ENCODE peak calls at places on chromosome 20, in ten cellular contexts. B, I, N, C, K, M, Q, V, H and L are unnamed samples.

GRCh38 chr20:36148439-36148838 is 6.1 kb upstream of the EPB41L1 start:
- DNase-seq in I (no peak), C (no peak), K (no peak), Q (no peak), B (no peak), V (no peak), M (no peak), H (no peak), N (no peak), L (no peak)

GRCh38 chr20:57991211-57991841 is 237.1 kb downstream of the ANKRD60 start:
- DNase-seq in C (no peak), I (peak), M (no peak), B (no peak), Q (peak), H (no peak), N (no peak), V (no peak), K (no peak), L (no peak)

GRCh38 chr20:58277578-58278344 is 31.8 kb upstream of the RAB22A start:
- DNase-seq in V (no peak), H (no peak), M (no peak), I (no peak), B (no peak), K (no peak), C (no peak), Q (no peak), N (no peak), L (no peak)

GRCh38 chr20:11451793-11452291 is 465.9 kb upstream of the BTBD3 start:
- DNase-seq in V (no peak), Q (no peak), B (no peak), N (no peak), H (no peak), C (no peak), I (no peak), M (peak), K (no peak), L (no peak)

GRCh38 chr20:38581013-38581412 is at the start of gene ADIG:
- DNase-seq in Q (no peak), I (no peak), M (no peak), B (no peak), H (peak), C (no peak), N (peak), K (no peak), V (no peak), L (no peak)

GRCh38 chr20:29301624-29302259 is 1955.7 kb upstream of the DEFB115 start:
- DNase-seq in C (no peak), N (no peak), B (peak), H (no peak), K (peak), I (no peak), M (no peak), Q (no peak), V (no peak), L (no peak)

GRCh38 chr20:20076297-20077065 is 24.1 kb downstream of the CFAP61 start:
- DNase-seq in H (no peak), N (no peak), K (no peak), V (no peak), B (no peak), M (peak), Q (peak), C (no peak), I (no peak), L (no peak)

GRCh38 chr20:64233725-64234124 is 21.8 kb upstream of the PCMTD2 start:
- DNase-seq in N (peak), H (no peak), M (no peak), Q (no peak), V (peak), C (no peak), B (no peak), I (peak), K (peak), L (no peak)

GRCh38 chr20:60192351-60192750 is 234.1 kb downstream of the CDH26 start:
- DNase-seq in M (no peak), Q (no peak), N (no peak), V (no peak), C (no peak), K (no peak), I (no peak), B (no peak), H (no peak), L (no peak)

DNA sequence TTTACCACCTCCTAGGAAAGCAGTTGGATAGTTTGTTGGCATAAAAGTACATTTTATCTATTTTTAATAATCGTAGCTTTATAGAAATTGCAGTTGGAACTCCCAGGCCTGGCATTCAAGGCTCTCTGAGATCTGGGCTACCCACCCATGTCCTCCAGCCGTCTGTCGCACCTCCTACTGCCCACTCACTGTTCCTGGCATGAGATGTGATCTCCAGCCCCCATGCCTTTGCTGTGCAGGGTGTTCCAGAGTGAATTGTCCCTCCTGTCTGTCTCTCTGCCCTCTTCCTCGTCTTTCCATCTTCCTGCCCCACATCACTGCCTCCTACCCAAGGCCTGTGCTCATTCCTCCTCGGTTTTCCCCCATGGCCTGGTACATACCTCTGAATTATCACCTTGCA is 50.7 kb downstream of the PTPN1 start:
- DNase-seq in H (no peak), M (no peak), N (no peak), Q (no peak), C (no peak), B (no peak), K (no peak), I (no peak), V (no peak), L (no peak)
- H3K4me3 ChIP-seq in H (no peak), M (no peak), N (no peak), Q (no peak), C (no peak), B (no peak), K (no peak), I (no peak), V (no peak), L (no peak)

GRCh38 chr20:34566978-34567884 is 8.7 kb downstream of the MAP1LC3A start:
- DNase-seq in C (no peak), I (no peak), M (no peak), V (no peak), K (no peak), H (no peak), B (no peak), Q (no peak), N (no peak), L (no peak)
- H3K4me3 ChIP-seq in C (no peak), I (no peak), M (no peak), V (no peak), K (no peak), H (no peak), B (no peak), Q (no peak), N (no peak), L (no peak)

GRCh38 chr20:63100926-63101699 is 94.3 kb upstream of the BHLHE23 start:
- DNase-seq in N (no peak), K (peak), B (peak), V (no peak), M (no peak), Q (no peak), H (no peak), C (no peak), I (peak), L (no peak)

GRCh38 chr20:63103402-63104311 is 96.9 kb upstream of the BHLHE23 start:
- DNase-seq in B (no peak), H (no peak), M (no peak), V (no peak), I (peak), N (no peak), K (no peak), C (no peak), Q (no peak), L (no peak)

GRCh38 chr20:63101781-63102719 is 95.3 kb upstream of the BHLHE23 start:
- DNase-seq in I (peak), V (peak), K (peak), Q (no peak), H (peak), B (peak), C (no peak), N (no peak), M (peak), L (no peak)

GRCh38 chr20:63104312-63105181 is 97.8 kb upstream of the BHLHE23 start:
- DNase-seq in N (no peak), H (no peak), I (no peak), C (no peak), Q (no peak), V (no peak), K (no peak), M (no peak), B (no peak), L (no peak)

GRCh38 chr20:63102720-63103375 is 96.1 kb upstream of the BHLHE23 start:
- DNase-seq in K (peak), M (no peak), C (no peak), N (no peak), H (no peak), V (peak), Q (no peak), I (peak), B (peak), L (no peak)
- H3K4me3 ChIP-seq in K (peak), M (no peak), C (no peak), N (peak), H (peak), V (peak), Q (peak), I (no peak), B (peak), L (peak)

DNA sequence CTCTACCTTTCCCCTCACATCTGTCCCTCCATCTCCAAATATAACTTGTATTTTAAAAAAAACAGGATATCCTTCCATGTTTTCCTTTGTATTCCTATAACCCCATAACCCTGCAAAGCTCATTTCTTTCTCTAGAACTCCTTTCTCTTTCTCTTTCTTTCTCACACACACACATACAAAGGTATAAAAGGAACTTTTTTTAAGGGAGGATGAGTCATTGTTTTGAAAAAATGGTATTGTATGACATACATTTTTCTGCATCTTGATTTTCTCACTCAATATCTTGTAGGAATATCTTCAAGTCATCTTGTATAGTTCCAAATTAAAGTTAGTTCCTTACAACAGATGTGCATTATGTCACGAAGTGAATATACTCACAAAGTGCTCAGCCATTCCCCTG is 78.2 kb upstream of the SULF2 start:
- DNase-seq in V (no peak), I (no peak), B (no peak), N (no peak), M (no peak), C (no peak), Q (no peak), H (no peak), K (no peak), L (no peak)
- H3K4me3 ChIP-seq in V (no peak), I (no peak), B (no peak), N (no peak), M (no peak), C (no peak), Q (no peak), H (no peak), K (no peak), L (no peak)

DNA sequence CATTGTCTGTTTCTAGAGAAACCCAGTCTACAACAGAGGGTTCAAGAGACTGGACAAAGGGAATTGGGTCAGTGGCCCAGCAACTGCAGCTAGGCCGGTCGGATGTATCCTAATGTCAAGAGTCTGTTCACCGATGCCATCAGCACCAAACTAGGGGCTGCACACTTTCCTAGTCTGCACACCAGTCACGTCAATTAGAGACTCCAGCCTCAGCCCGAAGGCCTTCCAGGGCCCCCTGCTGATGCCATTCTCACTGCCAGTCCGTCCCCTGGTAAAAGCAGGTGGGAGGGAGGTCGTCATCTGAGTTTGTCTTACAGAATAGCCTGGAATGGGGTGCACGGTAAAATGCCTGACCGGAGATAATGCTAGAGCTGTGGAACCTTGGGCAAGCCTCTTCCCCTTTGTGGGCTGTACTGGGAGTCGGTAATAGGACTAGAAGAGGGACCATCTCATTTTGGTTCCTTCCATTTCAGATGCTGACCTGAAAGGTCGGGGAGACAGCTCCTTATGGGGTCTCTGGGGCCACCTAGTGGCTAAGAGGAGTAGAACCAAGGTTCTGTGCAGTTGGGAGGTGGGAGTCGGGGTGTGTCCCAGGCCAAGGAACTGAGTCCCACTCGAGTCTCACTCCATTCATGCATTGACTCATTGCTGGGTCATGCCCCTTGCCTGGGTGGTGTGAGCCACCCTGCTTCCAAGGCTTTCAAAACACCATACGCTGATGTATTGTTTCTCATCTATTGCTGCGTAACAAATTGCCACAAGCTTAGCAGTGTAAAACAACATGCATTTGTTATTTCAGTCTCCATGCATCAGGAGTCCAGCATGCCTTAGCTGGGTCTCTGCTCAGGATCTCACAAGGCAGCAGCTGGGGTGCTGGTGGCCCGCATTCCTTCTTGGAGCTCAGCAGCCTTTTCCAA is 5.1 kb downstream of the SOX12 start:
- DNase-seq in I (no peak), K (no peak), B (peak), V (peak), N (no peak), M (peak), C (peak), H (peak), Q (no peak), L (no peak)
- H3K4me3 ChIP-seq in I (no peak), K (no peak), B (no peak), V (no peak), N (no peak), M (no peak), C (no peak), H (no peak), Q (no peak), L (no peak)

GRCh38 chr20:55264825-55265224 is 740.5 kb downstream of the CBLN4 start:
- DNase-seq in V (no peak), M (no peak), Q (no peak), N (no peak), B (no peak), I (no peak), H (no peak), C (no peak), K (no peak), L (no peak)
- H3K4me3 ChIP-seq in V (no peak), M (no peak), Q (no peak), N (no peak), B (no peak), I (no peak), H (no peak), C (no peak), K (no peak), L (no peak)

DNA sequence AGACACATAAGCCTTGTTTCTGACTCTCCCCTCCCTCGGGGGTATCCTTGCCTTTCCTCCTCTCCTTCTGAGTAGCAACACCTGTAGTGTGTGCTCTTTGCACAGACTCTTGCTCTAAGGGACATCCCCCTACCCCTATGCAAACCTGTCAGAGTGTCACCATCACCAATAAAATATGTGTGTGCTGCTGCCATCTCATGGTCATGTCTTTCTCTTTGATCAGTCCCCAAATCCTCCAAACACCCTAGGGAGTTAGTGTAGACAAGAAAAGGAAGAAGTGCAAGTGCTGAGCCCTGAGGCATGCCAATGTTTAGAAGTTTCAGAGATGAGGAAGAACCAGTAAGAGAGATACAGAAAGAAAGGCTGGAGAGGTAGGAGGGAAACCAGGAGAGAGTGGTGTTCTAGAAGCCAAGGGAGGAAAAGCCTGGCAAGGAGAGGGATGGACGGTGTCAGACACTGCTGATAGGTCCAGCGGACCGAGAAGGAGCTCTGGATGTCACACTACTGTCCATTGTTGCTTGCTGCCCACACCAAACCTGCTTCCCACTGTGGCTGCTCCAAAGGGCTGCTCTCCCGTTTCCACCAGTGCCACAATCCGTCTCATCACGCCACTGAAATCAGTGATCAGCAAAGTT is 16.4 kb downstream of the TRMT6 start:
- DNase-seq in Q (no peak), N (peak), M (no peak), C (no peak), B (peak), H (no peak), V (no peak), I (no peak), K (no peak), L (no peak)
- H3K4me3 ChIP-seq in Q (no peak), N (no peak), M (no peak), C (no peak), B (no peak), H (no peak), V (no peak), I (no peak), K (no peak), L (no peak)

DNA sequence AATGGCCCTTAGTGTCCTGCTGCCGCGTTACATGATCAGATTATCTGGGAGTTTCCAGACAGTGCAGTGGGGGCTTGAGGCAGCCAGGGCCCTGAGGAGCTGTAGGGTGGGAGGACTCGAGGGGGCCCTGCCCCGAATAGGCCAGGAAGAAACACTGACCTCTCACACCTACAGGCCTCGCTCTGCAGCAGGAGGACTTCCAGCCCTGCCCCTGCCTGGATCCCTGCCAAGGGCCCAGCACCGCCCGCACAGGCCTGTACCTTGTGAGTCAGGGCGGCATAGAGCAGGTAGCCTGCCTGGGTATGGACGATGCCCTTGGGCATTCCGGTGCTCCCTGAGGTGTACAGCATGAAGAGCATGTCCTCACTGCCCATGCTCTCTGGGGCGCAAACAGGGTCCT is 30.1 kb upstream of the APMAP start:
- DNase-seq in M (no peak), N (peak), I (peak), H (no peak), B (no peak), C (no peak), V (peak), K (peak), Q (no peak), L (no peak)
- H3K4me3 ChIP-seq in M (no peak), N (no peak), I (no peak), H (no peak), B (no peak), C (no peak), V (no peak), K (no peak), Q (no peak), L (no peak)